ENCODE peak calls at places on chromosomes 2 and 18, in seven cellular contexts. U, N, A, E, I, Q and J are unnamed samples.

GRCh38 chr2:43495727-43496126 is 100.1 kb downstream of the THADA start:
- DNase-seq in U (no peak), N (no peak), A (peak), E (no peak), I (no peak), Q (no peak), J (no peak)

GRCh38 chr18:55213586-55213985 is 254.3 kb upstream of the CCDC68 start:
- DNase-seq in U (no peak), N (no peak), A (no peak), E (no peak), I (no peak), Q (no peak), J (no peak)

GRCh38 chr2:48391576-48391975 is 138.4 kb upstream of the STON1 start:
- DNase-seq in U (no peak), N (no peak), A (no peak), E (no peak), I (no peak), Q (no peak), J (no peak)

GRCh38 chr18:33804258-33804657 is 226.2 kb downstream of the ASXL3 start:
- DNase-seq in U (peak), N (no peak), A (peak), E (no peak), I (no peak), Q (no peak), J (no peak)

GRCh38 chr2:25176138-25176537 is 7.8 kb upstream of the POMC start:
- DNase-seq in U (no peak), N (no peak), A (no peak), E (no peak), I (no peak), Q (no peak), J (no peak)

GRCh38 chr2:188142636-188143035 is 149.0 kb upstream of the GULP1 start:
- DNase-seq in U (no peak), N (no peak), A (no peak), E (no peak), I (no peak), Q (no peak), J (no peak)

GRCh38 chr2:216142540-216142939 is 33.4 kb downstream of the XRCC5 start:
- DNase-seq in U (no peak), N (peak), A (no peak), E (peak), I (no peak), Q (no peak), J (no peak)

GRCh38 chr2:209653164-209653563 is 118.5 kb upstream of the UNC80 start:
- DNase-seq in U (no peak), N (no peak), A (no peak), E (no peak), I (no peak), Q (no peak), J (no peak)